ENCODE peak calls at places on chromosomes 7 and 10, in four cellular contexts. F is pancreas, V is lower leg skin, S is fibroblast of the aortic adventitia. W is an unnamed sample.

GRCh38 chr7:3267928-3268690 is 32.9 kb upstream of the SDK1 start:
- DNase-seq in F (no peak), V (no peak), S (peak), W (peak)

GRCh38 chr7:156765901-156766656 is 125.5 kb downstream of the RNF32 start:
- DNase-seq in V (no peak), S (no peak), F (no peak), W (no peak)

GRCh38 chr7:115561341-115562110 is 469.0 kb downstream of the TFEC start:
- DNase-seq in F (no peak), V (no peak), S (peak), W (peak)

GRCh38 chr7:132805766-132806165 is 229.5 kb upstream of the PLXNA4 start:
- DNase-seq in F (no peak), V (no peak), S (no peak), W (no peak)

GRCh38 chr7:41537024-41537423 is 165.9 kb downstream of the INHBA start:
- DNase-seq in V (no peak), S (no peak), F (no peak), W (no peak)

GRCh38 chr10:77949167-77949566 is 22.6 kb upstream of the DLG5 start:
- DNase-seq in V (no peak), F (no peak), S (peak), W (peak)

GRCh38 chr7:107882766-107883165 is 8.2 kb upstream of the DLD start:
- DNase-seq in S (no peak), V (no peak), F (no peak), W (no peak)

GRCh38 chr10:78178940-78179339 is 145.3 kb downstream of the RPS24 start:
- DNase-seq in V (no peak), F (no peak), S (peak), W (peak)

GRCh38 chr7:102389810-102390209 is 6.4 kb upstream of the PRKRIP1 start:
- DNase-seq in S (no peak), V (no peak), F (no peak), W (no peak)

DNA sequence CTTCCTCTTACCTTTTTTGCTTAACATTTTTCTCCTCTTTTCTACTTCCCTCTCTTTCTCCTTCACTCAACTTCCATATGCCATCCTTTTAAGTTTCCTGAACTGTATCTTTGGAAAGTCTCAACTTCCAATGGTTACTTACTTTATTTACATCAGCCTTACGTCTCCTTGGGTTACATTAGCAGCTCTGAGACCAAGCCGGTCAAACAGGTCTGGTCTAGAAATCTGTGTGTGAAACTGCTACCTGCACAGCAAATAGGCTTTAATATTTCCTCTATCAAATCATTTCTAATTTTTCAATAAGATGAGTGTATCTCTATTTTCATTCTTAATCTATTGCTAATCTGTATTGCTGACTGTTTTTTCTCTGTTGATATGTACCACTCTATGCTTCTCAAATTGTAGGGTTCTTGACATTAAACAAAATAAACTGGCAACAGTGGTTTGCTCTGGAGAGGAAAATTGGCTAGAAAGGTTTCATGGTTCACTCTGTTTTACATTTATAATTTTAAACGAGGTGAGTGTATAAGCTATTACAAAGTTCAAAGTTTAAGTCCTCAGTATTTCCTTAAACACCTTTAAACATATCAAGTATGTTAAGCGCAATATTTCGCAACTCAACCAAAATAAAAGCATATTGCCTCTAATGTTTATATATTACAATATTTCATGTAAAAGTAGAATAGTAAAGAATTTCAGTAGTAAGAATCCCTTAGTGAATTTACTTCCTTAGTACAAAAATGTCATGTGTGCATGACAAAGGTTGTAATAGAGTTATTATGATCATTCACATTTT is 3.6 kb upstream of the SEMA3C start:
- DNase-seq in F (no peak), S (no peak), V (no peak), W (no peak)
- H3K4me3 ChIP-seq in F (no peak), S (no peak), V (no peak), W (no peak)

GRCh38 chr10:121188005-121188404 is 336.8 kb downstream of the WDR11 start:
- DNase-seq in F (no peak), S (no peak), V (no peak), W (no peak)
- TF ChIP-seq CTCF in F (no peak), S (no peak), V (no peak), W (no peak)

DNA sequence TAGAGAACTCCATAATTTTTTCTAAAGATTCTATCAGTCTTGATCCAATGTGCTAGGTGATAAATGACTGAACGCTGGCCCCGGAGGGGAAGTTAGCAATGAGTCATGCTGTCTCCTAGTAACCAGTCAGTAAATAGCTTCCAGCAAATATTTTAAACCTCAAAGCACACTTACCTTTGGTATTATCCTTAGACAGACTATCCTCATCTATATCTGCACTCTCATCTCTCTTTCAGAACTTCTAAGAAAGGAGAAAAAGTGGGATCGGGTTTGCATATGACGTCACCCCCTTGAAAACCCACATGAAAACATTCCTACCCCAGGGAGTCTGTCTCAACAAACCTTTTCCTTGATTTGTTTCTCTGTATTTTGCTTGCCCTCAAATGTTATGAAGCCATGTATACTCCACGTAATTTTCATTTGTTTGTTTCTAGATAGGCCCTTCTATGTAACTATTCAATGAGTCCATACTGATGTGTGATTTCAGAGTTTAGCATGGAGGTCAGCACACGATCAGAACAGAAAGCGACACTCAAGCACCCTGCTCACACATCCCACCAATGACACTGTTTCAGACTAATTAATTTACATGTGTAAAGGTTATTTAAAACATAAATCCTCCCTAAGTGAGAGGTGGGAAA is 174.9 kb upstream of the NRP1 start:
- DNase-seq in F (no peak), V (peak), S (peak), W (peak)
- H3K4me3 ChIP-seq in F (no peak), V (no peak), S (no peak), W (no peak)

DNA sequence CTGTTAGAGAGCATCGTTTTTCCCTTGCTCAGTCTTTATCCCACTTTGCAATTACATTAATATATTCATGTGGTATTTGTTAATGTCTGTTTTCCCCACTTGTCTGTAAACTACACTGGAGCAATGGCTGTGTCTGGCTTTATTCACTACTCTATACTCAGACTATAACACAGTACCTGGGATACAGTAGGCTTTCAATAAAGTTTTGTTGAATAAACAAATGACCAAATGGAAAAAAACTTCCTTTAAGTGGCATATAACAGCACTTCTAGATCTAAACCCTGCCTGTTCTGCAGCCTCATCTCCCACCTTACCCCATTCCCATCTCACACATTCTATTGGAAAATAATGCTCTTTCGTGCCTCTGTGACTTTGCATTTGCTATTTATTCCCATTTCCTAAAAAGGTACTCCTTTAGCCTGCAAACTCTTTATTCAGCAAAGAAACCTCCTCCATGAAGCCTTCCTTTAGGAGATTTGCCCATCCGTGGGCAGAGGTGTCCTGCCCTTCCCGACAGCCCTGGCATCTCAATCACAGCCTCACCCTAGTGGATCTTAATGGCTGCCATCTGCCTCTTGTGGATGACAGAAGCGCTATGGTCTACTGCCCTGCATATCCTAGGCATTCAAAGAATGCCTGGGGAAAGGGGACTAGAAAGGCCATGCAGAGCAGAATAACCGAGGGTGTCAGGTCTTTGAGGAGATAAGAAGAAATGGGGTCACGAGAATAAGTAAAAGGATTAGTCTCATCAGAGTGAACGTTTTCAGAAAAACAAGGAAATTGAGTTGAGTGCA is 57.5 kb upstream of the SPOCK2 start:
- DNase-seq in F (no peak), V (no peak), S (no peak), W (no peak)
- TF ChIP-seq CTCF in F (no peak), V (no peak), S (no peak), W (no peak)

GRCh38 chr10:69631566-69631965 is 1.5 kb downstream of the FAM241B start:
- DNase-seq in S (no peak), F (no peak), V (peak), W (no peak)

GRCh38 chr10:69629897-69630650 is at the start of gene FAM241B:
- DNase-seq in V (peak), S (no peak), F (peak), W (peak)

GRCh38 chr10:69628876-69629275 is 1.2 kb upstream of the FAM241B start:
- DNase-seq in V (no peak), S (no peak), F (no peak), W (no peak)

GRCh38 chr10:69630651-69631400 is 779 bp downstream of the FAM241B start:
- DNase-seq in V (peak), F (no peak), S (no peak), W (no peak)

DNA sequence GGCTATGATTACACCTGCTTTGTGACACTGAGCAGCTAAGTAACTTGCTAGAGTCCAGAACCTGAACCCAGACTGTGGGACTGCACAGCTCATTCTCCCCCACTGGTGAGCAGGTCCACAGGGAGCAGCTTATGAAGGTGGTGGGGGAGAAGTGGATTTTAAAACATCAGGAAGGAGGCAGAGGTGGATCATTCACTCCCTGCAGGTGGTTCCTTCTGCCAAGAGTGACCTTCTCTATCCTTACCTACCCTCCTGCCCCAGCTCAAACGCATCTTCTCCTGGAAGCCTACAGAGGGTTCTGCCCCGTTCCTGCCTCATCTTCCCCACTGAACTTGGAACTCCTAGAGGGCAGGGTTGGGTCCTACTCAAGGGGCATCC is 539 bp upstream of the FAM241B start:
- DNase-seq in V (no peak), S (no peak), F (no peak), W (no peak)
- H3K4me3 ChIP-seq in V (no peak), S (no peak), F (no peak), W (no peak)

DNA sequence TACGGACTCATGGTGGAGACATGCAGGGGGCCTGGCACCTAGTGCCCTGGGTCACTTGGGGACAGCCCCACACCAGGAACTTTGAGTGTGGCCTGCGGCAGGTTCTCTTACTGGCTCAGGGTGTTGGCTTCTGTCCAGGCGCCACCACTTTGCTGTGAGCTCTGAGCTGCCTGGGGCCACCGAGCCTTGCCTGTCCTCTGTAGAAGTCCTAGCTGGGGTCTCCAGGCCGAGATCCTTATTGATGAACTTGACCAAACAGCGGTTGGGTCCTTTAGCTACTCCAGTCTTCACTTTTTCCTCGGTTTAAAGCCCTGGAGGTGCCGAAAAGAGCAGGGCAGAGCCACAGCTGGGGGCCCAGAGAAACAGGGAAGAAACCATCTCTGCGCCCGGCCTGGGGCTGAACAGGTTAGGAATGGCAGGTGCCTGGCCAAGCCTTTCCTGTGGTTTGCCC is 41.3 kb downstream of the ZNF467 start:
- DNase-seq in F (peak), S (no peak), V (no peak), W (no peak)
- TF ChIP-seq CTCF in F (no peak), S (no peak), V (no peak), W (no peak)

DNA sequence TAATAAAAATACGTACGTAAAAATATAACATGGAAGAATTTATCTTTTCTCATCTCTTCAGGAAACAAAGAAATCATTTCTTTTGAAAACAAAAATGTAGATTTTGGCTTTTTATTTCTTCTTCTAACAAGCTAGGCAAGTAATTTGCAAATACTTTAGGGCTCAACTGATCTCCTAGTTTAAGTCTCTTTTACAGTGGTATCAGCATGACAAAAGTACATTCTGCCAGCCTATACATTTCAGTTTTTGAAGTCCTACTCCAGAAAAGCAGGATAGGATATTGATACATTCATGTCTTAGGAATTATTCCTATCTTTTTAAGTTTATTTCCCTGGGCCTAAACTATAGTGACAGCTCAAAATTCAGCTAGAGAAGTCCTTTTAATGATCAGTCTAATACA is 12.0 kb upstream of the FAM53B start:
- DNase-seq in F (no peak), V (no peak), S (no peak), W (no peak)
- H3K4me3 ChIP-seq in F (no peak), V (no peak), S (no peak), W (no peak)

GRCh38 chr7:139822855-139823254 is 6.2 kb upstream of the TBXAS1 start:
- DNase-seq in S (no peak), V (peak), F (no peak), W (no peak)
- TF ChIP-seq CTCF in S (no peak), V (no peak), F (no peak), W (no peak)

DNA sequence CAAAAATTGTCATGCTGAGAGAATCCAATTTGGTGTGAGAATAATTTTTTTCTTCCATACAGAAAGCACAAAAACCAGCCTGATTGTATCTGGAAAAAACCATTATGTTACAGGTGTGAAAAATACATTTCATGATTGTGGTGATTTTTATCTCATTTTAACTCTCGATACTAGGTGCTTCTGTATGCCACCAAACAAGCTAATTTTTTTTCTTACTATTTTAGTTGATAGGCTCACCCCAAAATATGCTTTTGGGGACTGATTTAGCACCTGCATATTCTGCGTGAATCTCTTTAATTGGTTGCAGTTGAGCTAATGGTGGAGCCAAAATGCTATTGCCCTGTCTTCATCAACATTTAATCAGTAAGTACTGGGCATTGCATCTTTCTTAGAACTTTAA is 1.9 kb downstream of the DMTF1 start:
- DNase-seq in V (no peak), F (no peak), S (no peak), W (no peak)
- H3K4me3 ChIP-seq in V (no peak), F (no peak), S (peak), W (peak)

DNA sequence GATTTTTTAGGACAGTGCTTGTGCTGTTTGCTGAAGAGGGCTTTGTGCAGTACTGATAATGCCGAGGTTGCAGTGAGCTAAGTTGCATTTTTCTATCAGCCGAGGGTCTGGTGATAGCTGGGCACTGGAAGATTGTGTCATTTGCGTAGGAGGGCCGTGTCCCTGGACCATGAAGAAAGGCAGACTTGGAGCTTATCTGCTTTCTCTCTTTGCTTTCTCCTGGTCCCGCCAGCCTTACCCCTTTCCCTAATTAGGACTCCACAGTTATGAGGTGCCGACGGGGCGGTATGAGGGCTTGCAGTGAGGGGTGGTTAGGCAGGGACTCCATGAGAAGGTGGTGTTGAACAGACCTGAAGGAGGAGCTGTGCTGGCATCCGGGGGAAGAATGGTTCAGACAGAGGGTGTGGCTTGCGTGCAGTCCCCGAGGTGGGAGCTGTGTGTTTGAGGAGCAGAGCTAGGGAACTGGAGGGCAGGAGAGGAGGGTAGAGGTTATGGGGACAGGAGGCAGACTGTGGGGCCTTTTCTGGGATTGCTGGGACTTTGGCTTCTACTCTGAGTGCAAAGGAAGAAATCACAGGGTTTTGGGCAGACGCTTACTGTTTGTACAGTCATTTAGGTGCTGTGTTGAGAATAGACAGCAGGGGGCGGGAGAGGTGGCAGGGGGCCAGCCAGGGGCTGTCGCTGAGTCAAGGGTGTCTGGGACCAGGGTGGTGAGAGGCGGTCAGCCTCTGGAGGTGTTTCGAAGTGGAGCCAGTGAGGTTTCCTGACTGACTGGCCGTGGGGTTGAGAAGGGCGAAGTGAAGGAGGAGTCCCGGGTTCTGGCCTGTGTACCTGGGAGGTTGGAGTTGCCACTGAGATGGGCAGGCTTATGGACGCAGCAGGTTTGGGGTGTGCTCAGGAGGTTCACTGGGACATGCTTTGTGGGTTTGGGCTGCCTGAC is 43.4 kb downstream of the PRF1 start:
- DNase-seq in F (peak), V (no peak), S (peak), W (peak)
- TF ChIP-seq CTCF in F (peak), V (no peak), S (peak), W (peak)

W was measured in fibroblast of mammary gland.